ENCODE peak calls at places on chromosome 14, in ten cellular contexts. W, E, I, H, M, S, G, T, U and V are unnamed samples.

GRCh38 chr14:104749111-104749649 is 3.8 kb upstream of the SIVA1 start:
- DNase-seq in W (peak), U (no peak), T (no peak), G (no peak), E (no peak), H (peak), M (peak), S (peak), I (peak), V (no peak)

GRCh38 chr14:105912641-105913180 is 386.3 kb downstream of the TMEM121 start:
- DNase-seq in W (no peak), E (no peak), M (no peak), S (no peak), H (no peak), G (no peak), I (no peak), T (no peak), U (no peak), V (no peak)

GRCh38 chr14:86013663-86014062 is 483.7 kb downstream of the FLRT2 start:
- DNase-seq in H (no peak), M (no peak), E (no peak), S (no peak), W (peak), T (no peak), U (no peak), I (no peak), G (no peak), V (no peak)

GRCh38 chr14:28356819-28357218 is 409.8 kb upstream of the FOXG1 start:
- DNase-seq in H (no peak), E (no peak), M (no peak), I (no peak), G (no peak), S (no peak), W (no peak), U (no peak), T (no peak), V (no peak)

GRCh38 chr14:21852061-21852664 is 178.5 kb upstream of the OR4E1 start:
- DNase-seq in U (peak), T (no peak), W (peak), E (peak), M (no peak), H (peak), G (peak), I (peak), S (no peak), V (peak)

GRCh38 chr14:59629384-59630158 is 53.0 kb upstream of the CCDC175 start:
- DNase-seq in U (no peak), I (no peak), S (no peak), E (no peak), H (no peak), W (no peak), M (no peak), T (no peak), G (no peak), V (no peak)

GRCh38 chr14:29028973-29029582 is 262.5 kb downstream of the FOXG1 start:
- DNase-seq in T (no peak), G (no peak), H (no peak), E (peak), I (no peak), U (no peak), S (no peak), M (no peak), W (peak), V (no peak)

GRCh38 chr14:50020184-50020583 is 96.2 kb downstream of the VCPKMT start:
- DNase-seq in H (no peak), T (no peak), W (no peak), U (no peak), S (no peak), I (no peak), E (no peak), M (no peak), G (no peak), V (no peak)

GRCh38 chr14:23631702-23632460 is 4.3 kb upstream of the DHRS2 start:
- DNase-seq in M (peak), H (peak), I (peak), T (peak), U (peak), W (peak), S (peak), G (peak), E (peak), V (peak)